ENCODE peak calls at places on chromosome 21, in four cellular contexts. P, W, C and Y are unnamed samples.

GRCh38 chr21:40243676-40244075 is 376.4 kb downstream of the PCP4 start:
- DNase-seq in P (no peak), W (no peak), C (no peak), Y (no peak)

GRCh38 chr21:34526618-34527290 is 14.7 kb upstream of the KCNE1 start:
- DNase-seq in P (peak), W (peak), C (peak), Y (peak)

GRCh38 chr21:31732891-31733520 is 1.1 kb upstream of the SCAF4 start:
- DNase-seq in P (peak), W (no peak), C (no peak), Y (peak)

GRCh38 chr21:36232641-36233040 is 76.0 kb downstream of the DOP1B start:
- DNase-seq in P (no peak), W (peak), C (no peak), Y (no peak)

GRCh38 chr21:29175408-29176147 is 45.1 kb downstream of the MAP3K7CL start:
- DNase-seq in P (no peak), W (no peak), C (no peak), Y (no peak)

GRCh38 chr21:46128983-46129571 is 26.3 kb downstream of the FTCD start:
- DNase-seq in P (no peak), W (peak), C (no peak), Y (no peak)

GRCh38 chr21:37257526-37257966 is 9.6 kb downstream of the VPS26C start:
- DNase-seq in P (peak), W (peak), C (no peak), Y (peak)

GRCh38 chr21:38319781-38320180 is 63.0 kb downstream of the KCNJ15 start:
- DNase-seq in P (no peak), W (no peak), C (no peak), Y (no peak)

GRCh38 chr21:45380566-45380965 is 24.4 kb upstream of the COL18A1 start:
- DNase-seq in P (no peak), W (peak), C (no peak), Y (no peak)

GRCh38 chr21:30354308-30355005 is 6.1 kb upstream of the KRTAP23-1 start:
- DNase-seq in P (no peak), W (no peak), C (no peak), Y (no peak)

GRCh38 chr21:29196664-29197052 is 66.2 kb downstream of the MAP3K7CL start:
- DNase-seq in P (no peak), W (no peak), C (no peak), Y (no peak)

GRCh38 chr21:27190601-27191000 is 223.7 kb upstream of the ADAMTS5 start:
- DNase-seq in P (no peak), W (no peak), C (peak), Y (no peak)

GRCh38 chr21:35648512-35648911 is 411.8 kb downstream of the SETD4 start:
- DNase-seq in P (no peak), W (no peak), C (no peak), Y (no peak)

GRCh38 chr21:41640756-41641509 is 125.9 kb downstream of the RIPK4 start:
- DNase-seq in P (no peak), W (no peak), C (no peak), Y (peak)

GRCh38 chr21:14675774-14676530 is 129.8 kb upstream of the SAMSN1 start:
- DNase-seq in P (no peak), W (no peak), C (no peak), Y (no peak)

GRCh38 chr21:46377789-46378188 is 53.8 kb downstream of the PCNT start:
- DNase-seq in P (no peak), W (no peak), C (no peak), Y (no peak)

GRCh38 chr21:36917487-36918158 is 48.8 kb downstream of the HLCS start:
- DNase-seq in P (no peak), W (no peak), C (no peak), Y (peak)

GRCh38 chr21:42165901-42166300 is 53.0 kb upstream of the ABCG1 start:
- DNase-seq in P (no peak), W (no peak), C (no peak), Y (no peak)

GRCh38 chr21:42564561-42564971 is 50.9 kb downstream of the SLC37A1 start:
- DNase-seq in P (peak), W (peak), C (no peak), Y (peak)

GRCh38 chr21:17429936-17430335 is 82.9 kb upstream of the CXADR start:
- DNase-seq in P (peak), W (no peak), C (no peak), Y (no peak)

GRCh38 chr21:42847051-42847707 is 32.2 kb downstream of the WDR4 start:
- DNase-seq in P (peak), W (no peak), C (no peak), Y (no peak)

GRCh38 chr21:45554477-45555175 is 12.4 kb upstream of the SLC19A1 start:
- DNase-seq in P (peak), W (peak), C (peak), Y (peak)

GRCh38 chr21:36072453-36073167 is 2.8 kb downstream of the CBR1 start:
- DNase-seq in P (no peak), W (no peak), C (no peak), Y (no peak)

GRCh38 chr21:45363921-45364463 is 41.0 kb upstream of the COL18A1 start:
- DNase-seq in P (peak), W (peak), C (peak), Y (no peak)

GRCh38 chr21:39034590-39035536 is 148.4 kb downstream of the PSMG1 start:
- DNase-seq in P (no peak), W (peak), C (no peak), Y (no peak)

GRCh38 chr21:29034678-29035077 is 10.2 kb downstream of the USP16 start:
- DNase-seq in P (no peak), W (no peak), C (no peak), Y (no peak)

GRCh38 chr21:27885296-27885711 is 918.4 kb upstream of the ADAMTS5 start:
- DNase-seq in P (no peak), W (no peak), C (no peak), Y (no peak)

GRCh38 chr21:42525676-42526378 is 12.2 kb downstream of the SLC37A1 start:
- DNase-seq in P (no peak), W (no peak), C (no peak), Y (no peak)

GRCh38 chr21:36654341-36654740 is 44.6 kb upstream of the SIM2 start:
- DNase-seq in P (no peak), W (no peak), C (no peak), Y (no peak)

GRCh38 chr21:42388740-42389448 is 7.0 kb downstream of the TMPRSS3 start:
- DNase-seq in P (peak), W (no peak), C (no peak), Y (no peak)

GRCh38 chr21:44872568-44873355 is 728 bp downstream of the PTTG1IP start:
- DNase-seq in P (peak), W (no peak), C (no peak), Y (no peak)

GRCh38 chr21:35257413-35257812 is 208.3 kb upstream of the RUNX1 start:
- DNase-seq in P (peak), W (peak), C (peak), Y (no peak)